ENCODE peak calls at places on chromosomes 11 and 22, in ten cellular contexts. One of them, this sample, is unnamed.

GRCh38 chr11:130705670-130706421 is 210.4 kb downstream of the SNX19 start:
- DNase-seq in A549: no peak
- DNase-seq in AG09309: no peak
- DNase-seq in fibroblast of lung: no peak
- DNase-seq in PC-3: peak
- DNase-seq in Caco-2: no peak
- DNase-seq in AG04449: no peak
- DNase-seq in nephron progenitor cell: no peak
- DNase-seq in cardiac fibroblast: peak
- DNase-seq in BJ: no peak
- DNase-seq in this sample: no peak

GRCh38 chr22:49266561-49267519 is 560.8 kb downstream of the BRD1 start:
- DNase-seq in A549: no peak
- DNase-seq in AG09309: no peak
- DNase-seq in fibroblast of lung: no peak
- DNase-seq in PC-3: no peak
- DNase-seq in Caco-2: no peak
- DNase-seq in AG04449: no peak
- DNase-seq in nephron progenitor cell: no peak
- DNase-seq in cardiac fibroblast: no peak
- DNase-seq in BJ: no peak
- DNase-seq in this sample: no peak

GRCh38 chr22:46111645-46112306 is 38.5 kb upstream of the PPARA start:
- DNase-seq in A549: no peak
- DNase-seq in AG09309: no peak
- DNase-seq in fibroblast of lung: no peak
- DNase-seq in PC-3: no peak
- DNase-seq in Caco-2: no peak
- DNase-seq in AG04449: no peak
- DNase-seq in nephron progenitor cell: peak
- DNase-seq in cardiac fibroblast: no peak
- DNase-seq in BJ: no peak
- DNase-seq in this sample: no peak

GRCh38 chr11:8219257-8220021 is 44.2 kb downstream of the LMO1 start:
- DNase-seq in A549: peak
- DNase-seq in AG09309: no peak
- DNase-seq in fibroblast of lung: peak
- DNase-seq in PC-3: peak
- DNase-seq in Caco-2: peak
- DNase-seq in AG04449: no peak
- DNase-seq in nephron progenitor cell: peak
- DNase-seq in cardiac fibroblast: peak
- DNase-seq in BJ: no peak
- DNase-seq in this sample: peak

GRCh38 chr11:106473089-106473722 is 395.7 kb downstream of the AASDHPPT start:
- DNase-seq in A549: no peak
- DNase-seq in AG09309: no peak
- DNase-seq in fibroblast of lung: peak
- DNase-seq in PC-3: peak
- DNase-seq in Caco-2: no peak
- DNase-seq in AG04449: no peak
- DNase-seq in nephron progenitor cell: no peak
- DNase-seq in cardiac fibroblast: peak
- DNase-seq in BJ: no peak
- DNase-seq in this sample: no peak

GRCh38 chr11:69521461-69521860 is 40.0 kb downstream of the LINC01488 start:
- DNase-seq in A549: no peak
- DNase-seq in AG09309: no peak
- DNase-seq in fibroblast of lung: no peak
- DNase-seq in PC-3: no peak
- DNase-seq in Caco-2: no peak
- DNase-seq in AG04449: no peak
- DNase-seq in nephron progenitor cell: no peak
- DNase-seq in cardiac fibroblast: no peak
- DNase-seq in BJ: no peak
- DNase-seq in this sample: no peak

GRCh38 chr11:78731008-78731407 is 156.3 kb upstream of the NARS2 start:
- DNase-seq in A549: no peak
- DNase-seq in AG09309: no peak
- DNase-seq in fibroblast of lung: peak
- DNase-seq in PC-3: no peak
- DNase-seq in Caco-2: no peak
- DNase-seq in AG04449: no peak
- DNase-seq in nephron progenitor cell: no peak
- DNase-seq in cardiac fibroblast: peak
- DNase-seq in BJ: no peak
- DNase-seq in this sample: no peak

GRCh38 chr11:57345555-57346151 is 7.5 kb downstream of the P2RX3 start:
- DNase-seq in A549: peak
- DNase-seq in AG09309: no peak
- DNase-seq in fibroblast of lung: peak
- DNase-seq in PC-3: peak
- DNase-seq in Caco-2: peak
- DNase-seq in AG04449: no peak
- DNase-seq in nephron progenitor cell: peak
- DNase-seq in cardiac fibroblast: peak
- DNase-seq in BJ: no peak
- DNase-seq in this sample: no peak

GRCh38 chr22:41435560-41435959 is 11.0 kb downstream of the TOB2 start:
- DNase-seq in A549: no peak
- DNase-seq in AG09309: no peak
- DNase-seq in fibroblast of lung: no peak
- DNase-seq in PC-3: no peak
- DNase-seq in Caco-2: no peak
- DNase-seq in AG04449: no peak
- DNase-seq in nephron progenitor cell: no peak
- DNase-seq in cardiac fibroblast: no peak
- DNase-seq in BJ: no peak
- DNase-seq in this sample: no peak

GRCh38 chr11:68099474-68100405 is 21.4 kb downstream of the CHKA start:
- DNase-seq in A549: no peak
- DNase-seq in AG09309: no peak
- DNase-seq in fibroblast of lung: peak
- DNase-seq in PC-3: peak
- DNase-seq in Caco-2: peak
- DNase-seq in AG04449: no peak
- DNase-seq in nephron progenitor cell: no peak
- DNase-seq in cardiac fibroblast: peak
- DNase-seq in BJ: no peak
- DNase-seq in this sample: no peak

GRCh38 chr11:68282141-68282860 is 10.5 kb upstream of the C11orf24 start:
- DNase-seq in A549: no peak
- DNase-seq in AG09309: no peak
- DNase-seq in fibroblast of lung: no peak
- DNase-seq in PC-3: no peak
- DNase-seq in Caco-2: no peak
- DNase-seq in AG04449: no peak
- DNase-seq in nephron progenitor cell: no peak
- DNase-seq in cardiac fibroblast: no peak
- DNase-seq in BJ: no peak
- DNase-seq in this sample: no peak

GRCh38 chr11:15933896-15934625 is 422.3 kb downstream of the SOX6 start:
- DNase-seq in A549: no peak
- DNase-seq in AG09309: no peak
- DNase-seq in fibroblast of lung: no peak
- DNase-seq in PC-3: no peak
- DNase-seq in Caco-2: no peak
- DNase-seq in AG04449: no peak
- DNase-seq in nephron progenitor cell: no peak
- DNase-seq in cardiac fibroblast: no peak
- DNase-seq in BJ: no peak
- DNase-seq in this sample: no peak

GRCh38 chr22:50320671-50321325 is 6.0 kb downstream of the DENND6B start:
- DNase-seq in A549: no peak
- DNase-seq in AG09309: no peak
- DNase-seq in fibroblast of lung: no peak
- DNase-seq in PC-3: no peak
- DNase-seq in Caco-2: no peak
- DNase-seq in AG04449: no peak
- DNase-seq in nephron progenitor cell: no peak
- DNase-seq in cardiac fibroblast: no peak
- DNase-seq in BJ: no peak
- DNase-seq in this sample: no peak

GRCh38 chr11:120088056-120088455 is 49.9 kb downstream of the TRIM29 start:
- DNase-seq in A549: no peak
- DNase-seq in AG09309: no peak
- DNase-seq in fibroblast of lung: no peak
- DNase-seq in PC-3: no peak
- DNase-seq in Caco-2: no peak
- DNase-seq in AG04449: no peak
- DNase-seq in nephron progenitor cell: no peak
- DNase-seq in cardiac fibroblast: no peak
- DNase-seq in BJ: no peak
- DNase-seq in this sample: no peak

GRCh38 chr11:1481483-1481825 is 5.1 kb downstream of the MOB2 start:
- DNase-seq in A549: no peak
- DNase-seq in AG09309: no peak
- DNase-seq in fibroblast of lung: no peak
- DNase-seq in PC-3: no peak
- DNase-seq in Caco-2: no peak
- DNase-seq in AG04449: no peak
- DNase-seq in nephron progenitor cell: no peak
- DNase-seq in cardiac fibroblast: no peak
- DNase-seq in BJ: no peak
- DNase-seq in this sample: no peak

GRCh38 chr11:94809251-94809650 is 41.1 kb downstream of the AMOTL1 start:
- DNase-seq in A549: no peak
- DNase-seq in AG09309: no peak
- DNase-seq in fibroblast of lung: no peak
- DNase-seq in PC-3: no peak
- DNase-seq in Caco-2: no peak
- DNase-seq in AG04449: peak
- DNase-seq in nephron progenitor cell: no peak
- DNase-seq in cardiac fibroblast: no peak
- DNase-seq in BJ: no peak
- DNase-seq in this sample: no peak
- TF ChIP-seq CTCF in A549: no peak
- TF ChIP-seq CTCF in AG09309: no peak
- TF ChIP-seq CTCF in fibroblast of lung: no peak
- TF ChIP-seq CTCF in PC-3: no peak
- TF ChIP-seq CTCF in Caco-2: no peak
- TF ChIP-seq CTCF in AG04449: no peak
- TF ChIP-seq CTCF in nephron progenitor cell: no peak
- TF ChIP-seq CTCF in cardiac fibroblast: no peak
- TF ChIP-seq CTCF in BJ: no peak
- TF ChIP-seq CTCF in this sample: no peak

DNA sequence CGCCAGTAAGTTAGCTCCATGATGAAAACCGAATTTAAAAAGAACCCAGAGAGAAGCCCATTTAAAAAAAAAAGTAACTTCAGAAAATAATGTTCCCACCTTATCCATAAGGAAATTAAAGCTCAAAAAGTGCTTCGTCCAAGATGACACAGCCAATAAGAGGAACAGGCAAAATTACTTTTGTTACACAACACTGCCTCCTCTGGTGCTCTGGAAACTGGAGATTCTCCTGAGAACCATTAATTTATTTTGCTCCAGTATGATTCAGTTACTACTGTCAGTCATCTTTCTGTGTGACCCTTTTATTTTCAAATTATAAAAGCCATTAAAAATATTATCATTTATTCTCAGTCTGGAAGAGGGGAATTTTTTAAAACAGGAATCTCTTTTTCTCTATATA is 2.0 kb downstream of the IFT27 start:
- DNase-seq in A549: peak
- DNase-seq in AG09309: peak
- DNase-seq in fibroblast of lung: peak
- DNase-seq in PC-3: peak
- DNase-seq in Caco-2: no peak
- DNase-seq in AG04449: no peak
- DNase-seq in nephron progenitor cell: no peak
- DNase-seq in cardiac fibroblast: peak
- DNase-seq in BJ: no peak
- DNase-seq in this sample: no peak
- TF ChIP-seq CTCF in A549: peak
- TF ChIP-seq CTCF in AG09309: peak
- TF ChIP-seq CTCF in fibroblast of lung: peak
- TF ChIP-seq CTCF in PC-3: peak
- TF ChIP-seq CTCF in Caco-2: no peak
- TF ChIP-seq CTCF in AG04449: peak
- TF ChIP-seq CTCF in nephron progenitor cell: peak
- TF ChIP-seq CTCF in cardiac fibroblast: peak
- TF ChIP-seq CTCF in BJ: peak
- TF ChIP-seq CTCF in this sample: peak

DNA sequence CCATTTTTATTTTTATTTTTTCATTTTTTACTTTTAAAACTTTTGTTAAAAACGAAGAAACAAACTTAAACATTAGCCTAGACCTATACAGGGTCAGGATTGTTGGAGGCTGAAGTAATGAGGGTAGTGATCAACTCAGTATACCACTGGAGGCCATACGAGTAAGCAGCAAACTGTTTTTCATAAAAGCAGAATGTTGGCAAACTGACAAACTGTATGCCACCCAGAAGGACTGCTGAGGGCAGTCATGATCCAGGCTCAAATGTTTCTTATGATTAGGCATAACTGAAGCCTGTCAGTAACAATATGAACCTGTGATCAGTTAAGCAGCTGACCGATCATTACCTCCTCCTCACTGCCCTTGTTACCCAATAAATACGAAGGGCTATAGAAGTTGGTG is 10.2 kb upstream of the SC5D start:
- DNase-seq in A549: no peak
- DNase-seq in AG09309: no peak
- DNase-seq in fibroblast of lung: no peak
- DNase-seq in PC-3: peak
- DNase-seq in Caco-2: peak
- DNase-seq in AG04449: no peak
- DNase-seq in nephron progenitor cell: no peak
- DNase-seq in cardiac fibroblast: no peak
- DNase-seq in BJ: no peak
- DNase-seq in this sample: no peak
- TF ChIP-seq CTCF in A549: no peak
- TF ChIP-seq CTCF in AG09309: no peak
- TF ChIP-seq CTCF in fibroblast of lung: no peak
- TF ChIP-seq CTCF in PC-3: no peak
- TF ChIP-seq CTCF in Caco-2: no peak
- TF ChIP-seq CTCF in AG04449: no peak
- TF ChIP-seq CTCF in nephron progenitor cell: no peak
- TF ChIP-seq CTCF in cardiac fibroblast: no peak
- TF ChIP-seq CTCF in BJ: no peak
- TF ChIP-seq CTCF in this sample: no peak

DNA sequence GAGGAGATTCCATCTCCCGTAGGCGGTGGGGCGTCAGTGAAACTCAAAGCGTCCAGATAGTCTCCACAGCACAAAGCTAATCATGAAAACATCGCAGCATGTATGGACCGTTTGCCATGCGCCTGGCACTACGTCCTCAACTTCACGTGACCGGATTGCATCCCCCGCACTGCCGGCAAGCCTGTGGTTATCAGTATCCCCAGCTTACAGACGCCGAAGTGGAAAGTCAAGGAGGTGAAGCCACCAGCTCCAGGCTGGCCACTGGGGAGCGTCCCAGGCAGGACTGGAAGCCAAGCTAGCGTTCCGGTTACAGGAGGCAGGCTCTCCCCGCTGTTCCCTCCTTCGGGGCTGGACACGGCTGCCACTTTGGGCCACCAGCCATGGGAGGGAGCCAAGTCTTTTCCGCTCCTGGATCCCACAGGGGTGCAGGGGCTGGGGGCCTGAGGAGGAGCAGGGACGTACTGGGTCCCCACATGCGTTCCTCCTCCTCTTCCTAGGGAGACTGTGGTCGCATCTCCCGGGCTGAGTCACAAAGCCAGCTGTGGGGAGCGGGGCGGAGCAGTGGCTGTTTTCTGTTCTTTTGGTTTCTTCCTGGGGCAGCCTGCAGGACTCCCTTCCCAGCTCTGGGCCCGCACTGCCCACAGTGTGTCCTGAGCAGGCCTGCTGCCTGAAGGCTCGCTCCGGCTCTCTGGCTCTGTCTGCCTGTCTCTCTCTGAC is 4.3 kb upstream of the OSBPL5 start:
- DNase-seq in A549: no peak
- DNase-seq in AG09309: no peak
- DNase-seq in fibroblast of lung: peak
- DNase-seq in PC-3: peak
- DNase-seq in Caco-2: no peak
- DNase-seq in AG04449: no peak
- DNase-seq in nephron progenitor cell: no peak
- DNase-seq in cardiac fibroblast: peak
- DNase-seq in BJ: no peak
- DNase-seq in this sample: no peak
- TF ChIP-seq CTCF in A549: no peak
- TF ChIP-seq CTCF in AG09309: peak
- TF ChIP-seq CTCF in fibroblast of lung: peak
- TF ChIP-seq CTCF in PC-3: peak
- TF ChIP-seq CTCF in Caco-2: no peak
- TF ChIP-seq CTCF in AG04449: peak
- TF ChIP-seq CTCF in nephron progenitor cell: no peak
- TF ChIP-seq CTCF in cardiac fibroblast: no peak
- TF ChIP-seq CTCF in BJ: peak
- TF ChIP-seq CTCF in this sample: peak